ENCODE peak calls at places on chromosomes 16 and 17, in five cellular contexts. Q is adipocyte, M is pancreas, Y is aorta, S is GM23248. V is an unnamed sample.

GRCh38 chr16:1991135-1991551 is 1.4 kb downstream of the SYNGR3 start:
- DNase-seq in S (no peak), Y (no peak), Q (no peak), M (no peak), V (no peak)

GRCh38 chr17:58279016-58279671 is 1.6 kb downstream of the MPO start:
- DNase-seq in Y (peak), Q (no peak), M (peak), S (peak), V (peak)

GRCh38 chr16:48946687-48947370 is 334.8 kb downstream of the CBLN1 start:
- DNase-seq in Y (no peak), S (no peak), M (no peak), Q (no peak), V (no peak)

GRCh38 chr17:49696233-49696761 is 11.5 kb downstream of the SLC35B1 start:
- DNase-seq in Q (no peak), M (no peak), S (no peak), Y (no peak), V (no peak)

GRCh38 chr16:88132836-88133506 is 181.7 kb downstream of the BANP start:
- DNase-seq in M (no peak), Q (no peak), Y (no peak), S (no peak), V (no peak)

GRCh38 chr16:81528258-81528657 is 83.7 kb downstream of the CMIP start:
- DNase-seq in Y (no peak), Q (no peak), S (no peak), M (no peak), V (no peak)

GRCh38 chr16:87531418-87531817 is 38.6 kb upstream of the ZCCHC14 start:
- DNase-seq in Q (no peak), M (no peak), Y (no peak), S (no peak), V (no peak)

GRCh38 chr16:72285324-72285723 is 113.4 kb upstream of the PMFBP1 start:
- DNase-seq in Y (no peak), S (no peak), M (no peak), Q (no peak), V (no peak)

DNA sequence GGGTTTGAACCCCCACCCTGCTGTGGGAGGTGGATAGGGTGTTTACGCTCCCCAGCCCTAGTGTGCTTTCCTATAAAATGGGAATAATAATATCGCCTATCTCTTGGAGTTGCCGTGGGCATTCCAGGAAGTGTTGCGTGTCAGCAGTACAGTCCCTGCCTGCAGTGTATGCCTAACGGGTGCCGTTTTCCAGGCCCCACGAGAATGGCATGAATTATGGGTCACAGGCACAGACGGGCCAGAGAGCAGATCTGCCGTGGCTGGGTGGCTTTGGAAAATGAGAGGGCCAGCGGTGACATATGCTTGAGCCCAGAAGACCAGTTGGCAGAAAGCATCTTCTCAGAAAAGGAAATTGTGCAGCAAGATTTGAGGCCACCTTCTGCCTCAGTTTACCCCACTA is 116.2 kb upstream of the CIBAR2 start:
- DNase-seq in S (no peak), Y (no peak), Q (no peak), M (no peak), V (no peak)
- H3K4me3 ChIP-seq in S (peak), Y (no peak), Q (no peak), M (no peak), V (no peak)

GRCh38 chr17:77460514-77461046 is 319.8 kb downstream of the SEC14L1 start:
- DNase-seq in Y (no peak), M (no peak), Q (no peak), S (no peak), V (no peak)
- H3K4me3 ChIP-seq in Y (no peak), M (no peak), Q (no peak), S (no peak), V (no peak)

GRCh38 chr17:79377230-79377790 is 233.5 kb downstream of the RBFOX3 start:
- DNase-seq in Y (no peak), Q (no peak), M (no peak), S (no peak), V (no peak)
- H3K4me3 ChIP-seq in Y (no peak), Q (no peak), M (no peak), S (no peak), V (no peak)

GRCh38 chr17:74892974-74893911 is at the start of gene FADS6:
- DNase-seq in Y (no peak), S (peak), Q (no peak), M (no peak), V (no peak)
- H3K4me3 ChIP-seq in Y (no peak), S (peak), Q (no peak), M (peak), V (no peak)